ENCODE peak calls at places on chromosomes 2 and 18, in four cellular contexts. E, B, O and T are unnamed samples.

GRCh38 chr2:95319481-95320343 is 22.6 kb downstream of the KCNIP3 start:
- DNase-seq in O (no peak), B (no peak), E (no peak), T (no peak)

GRCh38 chr18:27583021-27583420 is 397.9 kb upstream of the CHST9 start:
- DNase-seq in B (no peak), E (no peak), O (no peak), T (no peak)

GRCh38 chr2:229660951-229661350 is 53.4 kb downstream of the DNER start:
- DNase-seq in B (no peak), E (no peak), O (no peak), T (no peak)

GRCh38 chr2:133732982-133733670 is 164.9 kb upstream of the NCKAP5 start:
- DNase-seq in O (no peak), B (no peak), E (no peak), T (no peak)

GRCh38 chr2:6788614-6789013 is 77.1 kb downstream of the CMPK2 start:
- DNase-seq in E (no peak), O (no peak), B (no peak), T (no peak)

GRCh38 chr18:22115573-22115972 is 53.8 kb upstream of the GATA6 start:
- DNase-seq in B (peak; percentile 12), O (no peak), E (no peak), T (no peak)

GRCh38 chr2:240799183-240799740 is 20.8 kb downstream of the KIF1A start:
- DNase-seq in O (no peak), B (no peak), E (no peak), T (no peak)

GRCh38 chr18:58416014-58416703 is 212.7 kb downstream of the ALPK2 start:
- DNase-seq in O (no peak), E (no peak), B (no peak), T (no peak)

GRCh38 chr18:79493801-79494211 is 98.1 kb downstream of the NFATC1 start:
- DNase-seq in E (no peak), B (no peak), O (no peak), T (no peak)

GRCh38 chr18:55386545-55386944 is 201.4 kb downstream of the TCF4 start:
- DNase-seq in E (no peak), B (no peak), O (peak; percentile 49), T (no peak)

GRCh38 chr2:239021224-239021623 is 173.3 kb downstream of the TWIST2 start:
- DNase-seq in B (no peak), O (no peak), E (no peak), T (no peak)

GRCh38 chr2:225501022-225501421 is 101.5 kb downstream of the NYAP2 start:
- DNase-seq in B (no peak), O (no peak), E (no peak), T (no peak)

GRCh38 chr18:73891572-73892421 is 255.8 kb downstream of the FBXO15 start:
- DNase-seq in E (no peak), B (no peak), O (peak; percentile 6), T (peak; percentile 4)

GRCh38 chr18:24535831-24536230 is 75.4 kb downstream of the HRH4 start:
- DNase-seq in E (no peak), O (no peak), B (no peak), T (no peak)

GRCh38 chr18:11322006-11322405 is 172.6 kb upstream of the PIEZO2 start:
- DNase-seq in E (no peak), B (no peak), O (no peak), T (no peak)

GRCh38 chr18:75377975-75378673 is 49.4 kb downstream of the SMIM21 start:
- DNase-seq in E (no peak), O (no peak), B (no peak), T (no peak)
- TF ChIP-seq CTCF in E (no peak), O (no peak), B (no peak), T (no peak)

GRCh38 chr2:80258793-80259192 is 45.8 kb downstream of the LRRTM1 start:
- DNase-seq in O (no peak), E (no peak), B (no peak), T (no peak)

GRCh38 chr2:80259292-80259691 is 45.3 kb downstream of the LRRTM1 start:
- DNase-seq in E (no peak), O (no peak), B (no peak), T (no peak)

GRCh38 chr2:80258321-80258720 is 46.2 kb downstream of the LRRTM1 start:
- DNase-seq in B (no peak), E (no peak), O (no peak), T (no peak)

GRCh38 chr2:80252294-80252986 is 52.1 kb downstream of the LRRTM1 start:
- DNase-seq in O (no peak), E (no peak), B (no peak), T (no peak)

DNA sequence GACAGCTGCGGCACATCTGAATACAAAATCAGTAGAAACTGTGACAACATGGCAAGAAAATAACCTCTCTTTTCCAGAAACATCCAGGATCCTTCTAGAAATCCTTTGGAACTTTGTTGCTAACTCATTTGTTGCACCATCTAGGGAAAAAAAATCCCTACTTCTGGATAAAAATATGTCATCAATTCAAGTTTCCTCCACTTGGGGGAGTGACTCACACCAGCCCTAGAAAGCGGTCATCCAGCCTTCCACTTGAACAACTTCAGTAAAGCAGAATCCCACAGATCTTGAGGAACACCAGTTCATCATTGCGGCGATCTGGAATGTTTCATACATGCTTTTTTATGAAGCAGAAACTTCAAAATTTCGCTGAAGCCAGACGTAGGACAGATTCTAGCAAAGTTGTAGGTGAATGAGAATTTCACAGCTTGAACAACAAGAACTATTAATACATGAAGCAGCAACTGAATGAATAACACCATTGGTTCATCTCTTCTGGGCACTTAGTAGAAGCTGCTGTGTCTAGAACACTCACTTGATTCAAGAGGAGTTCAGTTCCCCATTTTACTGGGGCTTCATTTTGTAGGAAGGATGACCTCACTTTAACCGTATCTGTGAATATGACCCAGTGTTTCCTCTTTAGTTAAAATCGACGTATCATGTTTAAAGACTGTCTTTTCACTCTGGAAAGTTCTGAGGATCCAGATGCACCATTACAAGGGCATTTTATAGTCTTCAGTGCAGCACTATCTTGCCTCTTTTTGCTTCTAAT is 48.0 kb downstream of the LRRTM1 start:
- DNase-seq in E (peak; percentile 39), O (peak; percentile 43), B (peak; percentile 21), T (peak; percentile 27)
- TF ChIP-seq MYC in E (no peak), O (no peak), B (no peak), T (no peak)

GRCh38 chr18:76354348-76354747 is 140.7 kb downstream of the ZNF516 start:
- DNase-seq in O (no peak), B (no peak), E (no peak), T (no peak)
- TF ChIP-seq MAX in O (no peak), B (no peak), E (no peak), T (no peak)

GRCh38 chr2:9656270-9656766 is 25.5 kb upstream of the YWHAQ start:
- DNase-seq in B (peak; percentile 53), E (peak; percentile 90), O (peak; percentile 52), T (peak; percentile 92)
- TF ChIP-seq CTCF in B (no peak), E (no peak), O (no peak), T (no peak)

DNA sequence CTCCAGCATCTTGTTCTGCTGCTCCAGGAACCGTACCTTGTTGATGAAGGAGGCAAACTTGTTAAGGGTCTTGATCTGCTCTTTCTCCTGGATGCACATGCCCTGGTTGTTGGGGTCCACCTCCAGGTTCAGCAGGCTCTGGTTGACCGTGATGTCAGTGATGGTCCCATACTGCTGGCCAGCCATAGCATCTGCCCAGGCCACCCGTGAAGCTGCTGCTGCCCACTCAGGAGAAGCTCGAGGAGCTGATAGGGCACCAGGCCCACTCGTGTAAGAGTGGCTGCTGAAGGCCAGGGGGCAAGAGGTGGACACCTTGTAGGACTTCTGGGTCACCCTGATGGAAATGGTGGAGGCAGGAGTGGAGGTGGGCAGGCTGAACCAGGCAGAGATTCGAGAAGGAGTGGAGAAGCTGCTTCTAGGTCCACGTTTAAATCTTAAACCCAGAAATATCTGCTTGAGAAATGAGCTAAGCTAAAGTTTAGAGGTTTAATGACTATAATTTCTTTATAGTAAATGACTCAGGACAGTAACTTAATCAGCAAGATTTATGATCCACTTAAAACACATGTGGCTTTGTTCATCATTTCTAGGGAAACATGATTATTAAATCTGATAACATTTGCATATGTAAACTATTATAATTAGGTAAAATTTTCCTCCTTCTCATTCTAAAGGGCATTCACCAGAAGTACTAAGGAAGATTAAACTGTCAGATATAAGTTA is 358.7 kb upstream of the SETBP1 start:
- DNase-seq in E (no peak), O (no peak), B (no peak), T (no peak)
- TF ChIP-seq MYC in E (no peak), O (no peak), B (no peak), T (no peak)

GRCh38 chr2:11327871-11328270 is 16.6 kb downstream of the ROCK2 start:
- DNase-seq in E (no peak), B (no peak), O (no peak), T (no peak)

GRCh38 chr2:11321847-11322246 is 22.6 kb downstream of the ROCK2 start:
- DNase-seq in O (no peak), E (no peak), B (no peak), T (no peak)

GRCh38 chr2:11329759-11330158 is 14.7 kb downstream of the ROCK2 start:
- DNase-seq in E (no peak), O (no peak), B (no peak), T (no peak)

GRCh38 chr2:11326692-11327211 is 17.7 kb downstream of the ROCK2 start:
- DNase-seq in E (no peak), O (no peak), B (no peak), T (no peak)

GRCh38 chr2:11325961-11326691 is 18.3 kb downstream of the ROCK2 start:
- DNase-seq in B (no peak), E (no peak), O (no peak), T (no peak)
- TF ChIP-seq MAX in B (no peak), E (no peak), O (no peak), T (no peak)

GRCh38 chr2:44297431-44297830 is 22.2 kb downstream of the SLC3A1 start:
- DNase-seq in E (no peak), B (no peak), O (no peak), T (no peak)

GRCh38 chr2:44291281-44292248 is 16.3 kb downstream of the SLC3A1 start:
- DNase-seq in O (peak; percentile 28), E (peak; percentile 99), B (peak; percentile 95), T (peak; percentile 71)

GRCh38 chr2:44295113-44295512 is 19.8 kb downstream of the SLC3A1 start:
- DNase-seq in O (no peak), B (peak; percentile 43), E (no peak), T (no peak)

GRCh38 chr2:44296653-44297052 is 21.4 kb downstream of the SLC3A1 start:
- DNase-seq in O (no peak), E (no peak), B (no peak), T (no peak)

GRCh38 chr2:44295636-44296359 is 20.5 kb downstream of the SLC3A1 start:
- DNase-seq in E (peak; percentile 44), O (no peak), B (peak; percentile 40), T (peak; percentile 28)
- TF ChIP-seq CTCF in E (peak; percentile 24), O (peak; percentile 33), B (peak; percentile 36), T (peak; percentile 31)

DNA sequence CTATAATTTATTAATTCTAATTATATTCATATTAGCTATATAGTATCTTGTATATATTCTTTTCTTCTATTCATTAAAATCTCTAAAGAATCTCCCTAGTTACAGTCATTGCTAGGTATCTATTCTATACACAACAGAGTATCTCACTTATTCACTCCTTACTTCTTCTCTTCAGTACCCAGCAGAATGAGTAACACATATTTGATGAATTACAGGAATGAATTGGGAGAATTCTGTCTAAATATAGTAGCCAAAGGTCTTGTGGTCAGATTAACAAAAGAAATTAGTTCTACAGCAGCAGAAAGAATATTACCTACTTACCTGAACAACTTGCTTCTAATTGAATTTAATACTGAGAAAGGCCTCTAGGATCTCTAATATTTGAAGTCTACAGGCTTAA is 758.0 kb upstream of the ZEB2 start:
- DNase-seq in E (no peak), O (no peak), B (no peak), T (no peak)
- TF ChIP-seq MYC in E (no peak), O (no peak), B (no peak), T (no peak)

GRCh38 chr18:46297621-46298020 is 193.4 kb downstream of the HAUS1 start:
- DNase-seq in B (no peak), O (no peak), E (no peak), T (peak; percentile 62)
- TF ChIP-seq MAX in B (no peak), O (no peak), E (no peak), T (no peak)